ENCODE peak calls at places on chromosomes 3 and 15, in four cellular contexts. R is amniotic stem cell, P is uterus, B is NCI-H1105 treated with DMSO at 0.1 percent for 48 hours. A is an unnamed sample.

GRCh38 chr3:13475871-13476590 is 4.1 kb upstream of the HDAC11 start:
- DNase-seq in R (no peak), P (no peak), B (no peak), A (no peak)

GRCh38 chr15:74540135-74540760 is 772 bp upstream of the ARID3B start:
- DNase-seq in R (no peak), P (no peak), B (no peak), A (no peak)

GRCh38 chr3:196772102-196772501 is 32.4 kb downstream of the PAK2 start:
- DNase-seq in R (no peak), P (no peak), B (no peak), A (no peak)

GRCh38 chr15:70227122-70227521 is 129.4 kb upstream of the TLE3 start:
- DNase-seq in R (no peak), P (no peak), B (peak), A (no peak)

GRCh38 chr15:55221090-55222011 is 24.6 kb upstream of the RSL24D1 start:
- DNase-seq in R (peak), P (no peak), B (no peak), A (no peak)

GRCh38 chr15:44910981-44911625 is 45.4 kb upstream of the TERB2 start:
- DNase-seq in R (no peak), P (no peak), B (no peak), A (no peak)

GRCh38 chr3:126184465-126185000 is 4.1 kb upstream of the ALDH1L1 start:
- DNase-seq in R (no peak), P (no peak), B (no peak), A (no peak)

GRCh38 chr3:5017953-5018531 is 38.8 kb downstream of the BHLHE40 start:
- DNase-seq in R (no peak), P (peak), B (no peak), A (peak)